ENCODE peak calls at places on chromosomes 4 and X, in nine cellular contexts. D is fibroblast of lung, M is HCT116, E is OCI-LY7, K is psoas muscle, A is stomach, F is pancreas, J is GM12865, O is AG04449. L is an unnamed sample.
A peak's percentile ranks its signal among the peaks of the same experiment; 100 is the strongest.

GRCh38 chr4:102094474-102094873 is 250.8 kb downstream of the SLC39A8 start:
- DNase-seq in D (no peak), M (no peak), E (no peak), K (no peak), A (no peak), F (no peak), J (no peak), O (no peak), L (no peak)

GRCh38 chr4:118736867-118737266 is 51.7 kb downstream of the METTL14 start:
- DNase-seq in D (no peak), M (no peak), E (no peak), K (no peak), A (no peak), F (no peak), J (no peak), O (no peak), L (no peak)

GRCh38 chrX:148784859-148785655 is 284.6 kb downstream of the AFF2 start:
- DNase-seq in D (no peak), M (no peak), E (peak; percentile 70), K (no peak), A (no peak), F (no peak), J (peak; percentile 71), O (no peak), L (no peak)

GRCh38 chr4:120056249-120056648 is 10.4 kb downstream of the MAD2L1 start:
- DNase-seq in D (peak; percentile 75), M (no peak), E (no peak), K (no peak), A (no peak), F (no peak), J (no peak), O (no peak), L (no peak)

GRCh38 chr4:8205241-8205707 is 6.2 kb downstream of the SH3TC1 start:
- DNase-seq in D (no peak), M (no peak), E (no peak), K (no peak), A (no peak), F (no peak), J (no peak), O (no peak), L (no peak)

GRCh38 chr4:119939066-119939995 is 127.3 kb downstream of the MAD2L1 start:
- DNase-seq in D (peak; percentile 18), M (no peak), E (no peak), K (no peak), A (no peak), F (no peak), J (no peak), O (no peak), L (no peak)

GRCh38 chrX:107683124-107683895 is 55.0 kb downstream of the PRPS1 start:
- DNase-seq in D (peak; percentile 71), M (no peak), E (no peak), K (peak; percentile 27), A (peak; percentile 45), F (no peak), J (no peak), O (no peak), L (no peak)

GRCh38 chr4:137531121-137531520 is 1.2 kb downstream of the PCDH18 start:
- DNase-seq in D (peak; percentile 81), M (no peak), E (no peak), K (no peak), A (no peak), F (no peak), J (no peak), O (no peak), L (no peak)

GRCh38 chrX:5726246-5726645 is 502.4 kb downstream of the NLGN4X start:
- DNase-seq in D (no peak), M (no peak), E (no peak), K (no peak), A (no peak), F (no peak), J (no peak), O (peak; percentile 0), L (no peak)

GRCh38 chrX:27439771-27440170 is 23.4 kb downstream of the PPP4R3C start:
- DNase-seq in D (no peak), M (no peak), E (no peak), K (no peak), A (no peak), F (no peak), J (no peak), O (no peak), L (no peak)

GRCh38 chrX:43065978-43066377 is 288.0 kb upstream of the PPP1R2C start:
- DNase-seq in D (no peak), M (no peak), E (no peak), K (no peak), A (no peak), F (no peak), J (no peak), O (no peak), L (no peak)

GRCh38 chrX:148530464-148531077 is 30.2 kb downstream of the AFF2 start:
- DNase-seq in D (peak; percentile 43), M (no peak), E (peak; percentile 55), K (no peak), A (no peak), F (no peak), J (peak; percentile 33), O (peak; percentile 1), L (peak; percentile 2)

GRCh38 chr4:110183058-110183457 is 15.4 kb downstream of the ELOVL6 start:
- DNase-seq in D (no peak), M (no peak), E (no peak), K (no peak), A (no peak), F (no peak), J (no peak), O (no peak), L (no peak)

GRCh38 chr4:82510216-82510615 is 51.6 kb downstream of the TMEM150C start:
- DNase-seq in D (no peak), M (no peak), E (no peak), K (no peak), A (no peak), F (no peak), J (no peak), O (no peak), L (no peak)

GRCh38 chr4:86934147-86934771 is 552 bp upstream of the AFF1 start:
- DNase-seq in D (no peak), M (no peak), E (no peak), K (no peak), A (no peak), F (no peak), J (peak; percentile 26), O (no peak), L (no peak)

GRCh38 chr4:57023104-57023503 is 44.4 kb downstream of the POLR2B start:
- DNase-seq in D (peak; percentile 65), M (no peak), E (no peak), K (no peak), A (no peak), F (no peak), J (no peak), O (peak; percentile 88), L (peak; percentile 93)

GRCh38 chrX:97858592-97858991 is 974.9 kb downstream of the RPA4 start:
- DNase-seq in D (peak; percentile 28), M (no peak), E (no peak), K (no peak), A (no peak), F (no peak), J (no peak), O (no peak), L (no peak)

GRCh38 chr4:48254381-48255072 is 15.1 kb downstream of the TEC start:
- DNase-seq in D (peak; percentile 92), M (no peak), E (no peak), K (no peak), A (peak; percentile 70), F (no peak), J (no peak), O (peak; percentile 19), L (peak; percentile 35)

GRCh38 chr4:8247047-8247930 is 22.3 kb upstream of the HTRA3 start:
- DNase-seq in D (peak; percentile 56), M (no peak), E (no peak), K (peak; percentile 80), A (peak; percentile 70), F (peak; percentile 65), J (no peak), O (no peak), L (no peak)

DNA sequence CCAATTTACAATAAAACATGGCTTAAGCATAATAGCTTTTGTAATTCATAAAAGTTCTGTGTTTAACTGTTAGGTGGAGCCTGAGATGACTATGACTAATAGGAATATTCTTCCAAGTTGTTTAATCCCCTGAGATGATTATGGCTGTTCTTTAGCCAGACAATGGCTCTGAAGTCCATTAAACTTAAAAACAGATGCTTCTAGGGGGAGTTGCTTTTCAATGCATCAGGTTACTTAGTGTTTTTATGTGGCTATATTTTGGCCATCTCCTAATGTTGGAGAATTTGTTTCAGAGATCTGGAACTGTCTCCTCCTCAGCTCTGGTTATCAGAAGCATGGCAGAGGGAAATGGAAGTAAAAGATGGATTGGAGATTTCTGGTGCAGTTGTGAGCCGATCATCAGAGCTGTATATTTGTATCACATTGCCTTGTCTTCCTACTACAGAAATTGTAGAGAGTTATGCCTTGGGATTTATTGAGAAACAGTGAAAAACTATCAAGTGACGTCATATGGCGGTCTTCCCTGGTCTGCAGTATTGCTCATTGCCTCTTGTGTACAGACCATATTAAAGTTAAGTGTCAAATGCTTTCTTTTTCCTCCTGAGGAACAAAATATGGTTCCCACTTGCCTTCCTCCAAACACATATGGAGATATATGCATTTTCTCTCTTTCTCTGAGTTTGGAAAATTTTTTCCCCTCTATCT is 29.7 kb downstream of the SGMS2 start:
- DNase-seq in D (peak; percentile 29), M (no peak), E (no peak), K (no peak), A (no peak), F (no peak), J (no peak), O (no peak), L (peak; percentile 41)
- H3K4me3 ChIP-seq in D (no peak overlapping the region), M (no peak overlapping the region), E (no peak overlapping the region), K (peak overlapping the region; percentile 51), A (no peak overlapping the region), F (no peak overlapping the region), J (no peak overlapping the region), O (no peak overlapping the region), L (peak overlapping the region; percentile 16)

GRCh38 chr4:141080668-141081067 is 52.6 kb downstream of the RNF150 start:
- DNase-seq in D (no peak), M (no peak), E (no peak), K (no peak), A (no peak), F (no peak), J (no peak), O (no peak), L (no peak)
- H3K4me3 ChIP-seq in D (no peak overlapping the region), M (no peak overlapping the region), E (no peak overlapping the region), K (no peak overlapping the region), A (no peak overlapping the region), F (no peak overlapping the region), J (no peak overlapping the region), O (no peak overlapping the region), L (no peak overlapping the region)

DNA sequence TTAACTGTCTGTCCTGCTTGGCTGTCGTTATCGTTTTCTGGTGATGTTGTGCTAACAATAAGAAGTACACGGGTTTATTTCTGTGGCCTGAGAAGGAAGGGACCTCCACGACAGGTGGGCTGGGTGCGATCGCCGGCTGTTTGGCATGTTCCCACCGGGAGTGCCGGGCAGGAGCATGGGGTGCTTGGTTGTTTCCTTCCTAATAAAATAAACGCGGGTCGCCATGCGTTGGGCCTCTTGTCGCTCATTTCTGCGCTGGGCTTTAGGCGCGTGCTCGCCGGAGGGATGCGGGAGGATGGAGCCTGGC is 711 bp upstream of the GDI1 start:
- DNase-seq in D (no peak), M (no peak), E (no peak), K (no peak), A (no peak), F (peak; percentile 50), J (no peak), O (no peak), L (no peak)
- H3K4me3 ChIP-seq in D (no peak overlapping the region), M (no peak overlapping the region), E (peak overlapping the region; percentile 53), K (peak overlapping the region; percentile 52), A (peak overlapping the region; percentile 26), F (no peak overlapping the region), J (peak overlapping the region; percentile 49), O (peak overlapping the region; percentile 46), L (peak overlapping the region; percentile 23)

GRCh38 chr4:91031761-91032160 is 904.6 kb downstream of the CCSER1 start:
- DNase-seq in D (no peak), M (no peak), E (no peak), K (no peak), A (no peak), F (no peak), J (no peak), O (no peak), L (no peak)
- H3K4me3 ChIP-seq in D (no peak overlapping the region), M (no peak overlapping the region), E (no peak overlapping the region), K (no peak overlapping the region), A (no peak overlapping the region), F (no peak overlapping the region), J (no peak overlapping the region), O (no peak overlapping the region), L (no peak overlapping the region)